ENCODE peak calls at places on chromosome 9, in six cellular contexts. R is H1, Q is GM12878, B is K562, S is SK-N-SH, V is HepG2. G is an unnamed sample.

GRCh38 chr9:36023260-36024048 is 13.3 kb upstream of the RECK start:
- DNase-seq in R (peak), S (peak), Q (peak), B (peak), V (peak), G (no peak)

GRCh38 chr9:12816656-12817101 is 41.9 kb downstream of the LURAP1L start:
- DNase-seq in Q (no peak), R (no peak), B (no peak), S (no peak), V (peak), G (no peak)

GRCh38 chr9:82582693-82583092 is 480.2 kb downstream of the RASEF start:
- DNase-seq in V (no peak), R (no peak), B (no peak), Q (no peak), S (no peak), G (no peak)

GRCh38 chr9:90872835-90873294 is 71.2 kb downstream of the SYK start:
- DNase-seq in Q (no peak), R (no peak), V (no peak), B (no peak), S (no peak), G (no peak)

GRCh38 chr9:35042081-35042604 is 30.3 kb downstream of the VCP start:
- DNase-seq in V (no peak), R (no peak), Q (no peak), S (no peak), B (no peak), G (peak)

GRCh38 chr9:110298028-110298605 is 39.5 kb downstream of the TXNDC8 start:
- DNase-seq in R (no peak), Q (no peak), V (peak), B (no peak), S (no peak), G (no peak)

GRCh38 chr9:21660976-21661375 is 141.5 kb upstream of the MTAP start:
- DNase-seq in B (no peak), R (no peak), Q (no peak), V (no peak), S (no peak), G (no peak)

GRCh38 chr9:126417007-126417406 is 90.4 kb downstream of the MVB12B start:
- DNase-seq in Q (no peak), B (no peak), V (no peak), S (no peak), R (no peak), G (no peak)

GRCh38 chr9:126404459-126404858 is 77.8 kb downstream of the MVB12B start:
- DNase-seq in R (no peak), V (no peak), S (no peak), Q (no peak), B (no peak), G (no peak)

GRCh38 chr9:12544700-12545099 is 148.5 kb upstream of the TYRP1 start:
- DNase-seq in B (no peak), R (no peak), S (no peak), V (no peak), Q (no peak), G (no peak)

GRCh38 chr9:96655198-96655851 is at the start of gene PRXL2C:
- DNase-seq in V (peak), S (peak), B (peak), Q (no peak), R (peak), G (peak)

GRCh38 chr9:80030801-80031200 is 459.0 kb downstream of the TLE4 start:
- DNase-seq in Q (no peak), R (no peak), B (no peak), S (no peak), V (no peak), G (no peak)

GRCh38 chr9:21996438-21996837 is 1.8 kb downstream of the CDKN2B-AS1 start:
- DNase-seq in B (no peak), S (no peak), R (no peak), Q (no peak), V (no peak), G (no peak)

GRCh38 chr9:75432386-75432785 is 344.1 kb downstream of the OSTF1 start:
- DNase-seq in Q (no peak), R (no peak), S (no peak), B (no peak), V (no peak), G (no peak)

GRCh38 chr9:71646131-71646530 is 122.2 kb downstream of the CEMIP2 start:
- DNase-seq in R (no peak), B (no peak), Q (no peak), S (no peak), V (no peak), G (no peak)

GRCh38 chr9:88018101-88018500 is 43.8 kb upstream of the CDK20 start:
- DNase-seq in R (no peak), V (no peak), B (no peak), Q (no peak), S (no peak), G (no peak)

GRCh38 chr9:18228101-18228500 is 245.9 kb upstream of the ADAMTSL1 start:
- DNase-seq in V (no peak), R (no peak), Q (no peak), S (no peak), B (no peak), G (no peak)

GRCh38 chr9:4742246-4742645 is 1.2 kb upstream of the AK3 start:
- DNase-seq in V (no peak), S (no peak), B (no peak), R (no peak), Q (no peak), G (no peak)

GRCh38 chr9:124776952-124777645 is at the start of gene OLFML2A:
- DNase-seq in V (no peak), Q (no peak), B (peak), R (peak), S (peak), G (no peak)

GRCh38 chr9:138074516-138074915 is 196.9 kb downstream of the CACNA1B start:
- DNase-seq in V (no peak), S (peak), Q (no peak), R (peak), B (no peak), G (no peak)

GRCh38 chr9:114287001-114287762 is 35.7 kb upstream of the ORM1 start:
- DNase-seq in V (no peak), B (no peak), S (no peak), Q (no peak), R (peak), G (no peak)

GRCh38 chr9:120927125-120928014 is 774 bp upstream of the TRAF1 start:
- DNase-seq in R (no peak), S (no peak), V (no peak), B (no peak), Q (no peak), G (no peak)

GRCh38 chr9:33109850-33110595 is 33.5 kb upstream of the SMU1 start:
- DNase-seq in S (no peak), B (no peak), R (no peak), Q (no peak), V (no peak), G (no peak)

GRCh38 chr9:37061763-37062162 is 27.7 kb upstream of the PAX5 start:
- DNase-seq in B (no peak), V (peak), S (no peak), Q (no peak), R (no peak), G (peak)

GRCh38 chr9:124202447-124202971 is 55.2 kb upstream of the NEK6 start:
- DNase-seq in V (no peak), S (no peak), Q (peak), R (no peak), B (peak), G (peak)

GRCh38 chr9:121840838-121841760 is 189.7 kb downstream of the DAB2IP start:
- DNase-seq in R (peak), B (no peak), V (no peak), Q (no peak), S (no peak), G (peak)

GRCh38 chr9:5621327-5621726 is 7.6 kb upstream of the RIC1 start:
- DNase-seq in V (no peak), Q (no peak), R (no peak), S (no peak), B (no peak), G (no peak)

GRCh38 chr9:137575382-137575724 is 3.4 kb downstream of the DPH7 start:
- DNase-seq in S (no peak), V (no peak), B (peak), R (no peak), Q (peak), G (no peak)

GRCh38 chr9:37512439-37512838 is 26.7 kb downstream of the POLR1E start:
- DNase-seq in R (no peak), V (no peak), Q (no peak), S (no peak), B (no peak), G (no peak)

GRCh38 chr9:134741846-134742245 is 100.2 kb downstream of the COL5A1 start:
- DNase-seq in Q (no peak), S (no peak), B (no peak), V (no peak), R (no peak), G (no peak)
- TF ChIP-seq POLR2AphosphoS5 in Q (no peak), S (no peak), B (no peak), V (no peak), R (no peak), G (no peak)

DNA sequence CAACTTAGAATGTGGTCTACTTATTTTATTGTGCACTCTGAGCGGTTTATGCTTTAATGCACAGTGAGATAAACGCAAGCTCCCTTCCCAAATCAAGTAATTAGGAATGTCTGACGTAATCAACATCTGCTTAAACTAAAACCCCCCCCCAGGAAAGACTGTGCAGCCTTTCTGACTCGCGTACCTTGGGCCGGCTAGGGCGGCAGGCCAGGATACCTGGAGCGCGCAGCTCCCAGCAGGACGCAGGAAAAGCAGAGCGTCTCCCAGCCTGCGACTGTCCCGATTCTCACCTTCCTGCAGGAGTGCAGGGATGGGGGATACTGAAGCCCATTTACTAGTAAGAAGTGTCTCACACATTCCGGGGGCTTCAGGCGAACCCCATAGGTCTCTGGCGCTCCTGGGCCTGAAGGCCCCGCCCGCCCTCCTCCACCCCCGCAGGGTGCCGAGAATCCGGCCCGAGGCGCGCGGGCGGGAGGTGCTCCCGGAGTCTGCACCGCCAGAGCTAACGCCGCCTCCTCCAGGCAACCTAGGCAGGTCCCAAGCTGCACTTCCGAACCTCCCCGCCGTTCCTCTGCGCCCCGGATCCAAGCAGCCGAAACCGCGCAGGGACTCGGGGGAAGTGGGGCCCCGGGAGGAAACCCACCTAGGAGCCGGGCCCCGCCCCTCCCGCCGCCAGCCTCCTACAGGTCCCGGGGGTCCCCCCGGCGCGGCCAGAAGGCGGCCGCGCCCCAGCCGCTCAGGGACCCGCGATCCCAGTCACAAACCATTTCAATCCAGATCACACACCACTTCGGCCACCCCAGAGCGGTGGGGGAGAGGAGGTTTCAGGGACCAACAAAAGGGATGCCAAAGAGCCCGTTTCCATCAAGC is 1.4 kb downstream of the ROR2 start:
- DNase-seq in B (peak), V (no peak), S (peak), Q (no peak), R (peak), G (no peak)
- TF ChIP-seq GABPA in B (peak), V (no peak), S (no peak), Q (no peak), R (no peak), G (no peak)

GRCh38 chr9:78324068-78324650 is 27.2 kb downstream of the PSAT1 start:
- DNase-seq in V (no peak), R (no peak), Q (no peak), S (no peak), B (no peak), G (no peak)
- H3K27ac ChIP-seq in V (no peak), R (no peak), Q (no peak), S (peak), B (no peak), G (no peak)

DNA sequence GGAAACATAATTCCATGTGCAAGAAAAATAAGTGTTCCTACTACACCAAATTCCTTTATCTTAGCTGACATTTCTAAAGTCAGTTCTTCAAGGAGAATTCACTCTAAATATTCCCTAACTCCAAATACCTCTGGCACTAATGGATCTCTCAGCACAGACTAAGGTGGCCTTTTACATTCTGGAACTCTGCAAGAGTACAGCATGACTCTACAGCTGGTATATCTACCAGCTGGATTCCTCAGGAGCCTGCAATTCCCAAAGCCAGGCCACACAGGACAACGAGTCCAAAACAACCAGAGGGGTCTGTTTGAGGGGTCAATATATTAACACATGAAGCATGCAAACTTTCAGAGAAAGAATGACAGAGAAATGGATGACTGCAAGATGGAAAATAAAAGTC is 27.2 kb downstream of the TMEM245 start:
- DNase-seq in S (no peak), V (no peak), B (no peak), Q (no peak), R (no peak), G (no peak)
- TF ChIP-seq POLR2AphosphoS5 in S (no peak), V (no peak), B (no peak), Q (no peak), R (no peak), G (no peak)

GRCh38 chr9:93098236-93098946 is 2.4 kb downstream of the CARD19 start:
- DNase-seq in Q (no peak), R (no peak), S (peak), V (peak), B (no peak), G (peak)
- TF ChIP-seq GABPA in Q (no peak), R (no peak), S (no peak), V (no peak), B (no peak), G (no peak)

DNA sequence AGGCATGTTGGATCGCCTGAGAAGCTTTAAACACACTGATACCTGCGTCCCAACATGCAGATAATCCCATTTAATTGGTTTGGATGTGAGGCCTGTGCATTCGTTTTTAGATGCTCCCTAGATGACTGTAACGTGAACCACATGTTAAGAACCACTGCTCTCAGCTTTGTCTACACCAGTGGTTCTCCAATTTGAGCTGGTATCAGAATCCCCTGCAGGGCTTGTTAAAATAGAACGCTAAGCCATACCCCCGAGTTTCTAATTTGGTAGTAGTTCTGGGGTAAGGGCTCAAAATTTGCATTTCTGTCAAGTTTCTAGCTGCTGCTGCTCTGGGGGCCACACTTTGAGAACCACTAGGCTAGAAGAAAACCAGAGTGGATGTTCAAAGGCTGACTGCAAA is 74.7 kb downstream of the S1PR3 start:
- DNase-seq in B (no peak), S (no peak), Q (no peak), V (no peak), R (no peak), G (no peak)
- H3K27ac ChIP-seq in B (no peak), S (no peak), Q (no peak), V (no peak), R (no peak), G (no peak)

G was measured in HL-60.